ENCODE peak calls at places on chromosomes 11 and 22, in nine cellular contexts. V is AG10803; Z is NCI-H2171; O is T-helper 2 cell; J is H54; Q is CD8-positive, alpha-beta memory T cell; P is ACHN; H is GOT3; W is coronary artery. F is an unnamed sample.

GRCh38 chr11:2726964-2727363 is 27.2 kb upstream of the KCNQ1OT1 start:
- DNase-seq in V (no peak), Z (no peak), O (no peak), J (no peak), Q (no peak), P (no peak), H (no peak), W (no peak), F (no peak)

GRCh38 chr11:65159005-65159404 is 11.0 kb upstream of the SPDYC start:
- DNase-seq in V (no peak), Z (no peak), O (no peak), J (no peak), Q (no peak), P (no peak), H (no peak), W (no peak), F (no peak)

GRCh38 chr11:19226378-19227195 is 14.2 kb downstream of the E2F8 start:
- DNase-seq in V (no peak), Z (no peak), O (no peak), J (no peak), Q (no peak), P (no peak), H (no peak), W (no peak), F (no peak)

GRCh38 chr22:36191106-36191836 is 10.3 kb downstream of the APOL4 start:
- DNase-seq in V (peak), Z (no peak), O (no peak), J (no peak), Q (no peak), P (no peak), H (no peak), W (peak), F (no peak)

GRCh38 chr11:116333193-116333592 is 439.6 kb downstream of the BUD13 start:
- DNase-seq in V (no peak), Z (no peak), O (no peak), J (no peak), Q (no peak), P (no peak), H (no peak), W (no peak), F (no peak)

GRCh38 chr11:27227744-27228143 is 135.3 kb downstream of the CCDC34 start:
- DNase-seq in V (no peak), Z (no peak), O (no peak), J (no peak), Q (no peak), P (no peak), H (no peak), W (no peak), F (no peak)

GRCh38 chr11:33191456-33191855 is 30.2 kb upstream of the CSTF3 start:
- DNase-seq in V (no peak), Z (no peak), O (no peak), J (no peak), Q (no peak), P (no peak), H (no peak), W (no peak), F (no peak)

GRCh38 chr11:113991170-113991569 is 16.3 kb downstream of the HTR3A start:
- DNase-seq in V (no peak), Z (no peak), O (no peak), J (peak), Q (no peak), P (peak), H (no peak), W (no peak), F (no peak)

GRCh38 chr11:128859563-128860441 is 7.3 kb downstream of the KCNJ1 start:
- DNase-seq in V (peak), Z (no peak), O (peak), J (no peak), Q (peak), P (no peak), H (no peak), W (no peak), F (peak)

GRCh38 chr22:40035351-40035750 is 40.6 kb downstream of the FAM83F start:
- DNase-seq in V (no peak), Z (no peak), O (no peak), J (no peak), Q (no peak), P (no peak), H (no peak), W (no peak), F (no peak)

GRCh38 chr11:44456544-44457270 is 108.8 kb upstream of the CD82 start:
- DNase-seq in V (no peak), Z (no peak), O (no peak), J (no peak), Q (no peak), P (peak), H (no peak), W (peak), F (peak)

GRCh38 chr22:28116261-28116673 is 197.2 kb upstream of the PITPNB start:
- DNase-seq in V (peak), Z (no peak), O (no peak), J (no peak), Q (no peak), P (peak), H (peak), W (no peak), F (no peak)

GRCh38 chr22:45328822-45329535 is 19.2 kb downstream of the FAM118A start:
- DNase-seq in V (peak), Z (peak), O (no peak), J (no peak), Q (no peak), P (no peak), H (no peak), W (no peak), F (no peak)

GRCh38 chr11:75574698-75575265 is 12.7 kb downstream of the SERPINH1 start:
- DNase-seq in V (peak), Z (no peak), O (no peak), J (no peak), Q (no peak), P (no peak), H (no peak), W (no peak), F (no peak)

GRCh38 chr11:665707-666281 is 28.7 kb downstream of the DRD4 start:
- DNase-seq in V (peak), Z (no peak), O (no peak), J (no peak), Q (no peak), P (no peak), H (no peak), W (no peak), F (no peak)

GRCh38 chr22:36818010-36818642 is 1.3 kb upstream of the PVALB start:
- DNase-seq in V (no peak), Z (no peak), O (no peak), J (peak), Q (no peak), P (no peak), H (no peak), W (no peak), F (no peak)

GRCh38 chr11:93849751-93850584 is 450 bp downstream of the VSTM5 start:
- DNase-seq in V (peak), Z (no peak), O (no peak), J (no peak), Q (no peak), P (peak), H (no peak), W (no peak), F (no peak)

GRCh38 chr22:49104434-49104833 is 723.2 kb downstream of the BRD1 start:
- DNase-seq in V (no peak), Z (no peak), O (no peak), J (no peak), Q (no peak), P (no peak), H (no peak), W (no peak), F (no peak)

GRCh38 chr11:27701262-27702105 is 1.2 kb upstream of the BDNF start:
- DNase-seq in V (peak), Z (no peak), O (no peak), J (no peak), Q (no peak), P (peak), H (no peak), W (no peak), F (peak)

GRCh38 chr22:19879248-19879575 is 24.5 kb upstream of the GNB1L start:
- DNase-seq in V (no peak), Z (no peak), O (no peak), J (no peak), Q (no peak), P (no peak), H (no peak), W (peak), F (no peak)

GRCh38 chr11:11545285-11546275 is 76.2 kb downstream of the GALNT18 start:
- DNase-seq in V (no peak), Z (no peak), O (no peak), J (no peak), Q (no peak), P (no peak), H (no peak), W (no peak), F (no peak)

GRCh38 chr11:2581151-2581930 is 118.5 kb downstream of the KCNQ1OT1 start:
- DNase-seq in V (no peak), Z (no peak), O (peak), J (no peak), Q (no peak), P (no peak), H (no peak), W (peak), F (no peak)

GRCh38 chr22:48687606-48688005 is 1140.1 kb downstream of the BRD1 start:
- DNase-seq in V (no peak), Z (no peak), O (no peak), J (no peak), Q (no peak), P (no peak), H (no peak), W (no peak), F (no peak)

GRCh38 chr22:49214976-49215375 is 612.7 kb downstream of the BRD1 start:
- DNase-seq in V (no peak), Z (no peak), O (no peak), J (no peak), Q (no peak), P (no peak), H (no peak), W (no peak), F (no peak)

GRCh38 chr22:17199131-17199731 is 20.0 kb downstream of the ADA2 start:
- DNase-seq in V (peak), Z (no peak), O (no peak), J (no peak), Q (no peak), P (no peak), H (no peak), W (no peak), F (no peak)

GRCh38 chr22:47899894-47900293 is 1137.4 kb downstream of the TBC1D22A start:
- DNase-seq in V (no peak), Z (no peak), O (no peak), J (no peak), Q (no peak), P (no peak), H (no peak), W (no peak), F (no peak)

GRCh38 chr11:65383778-65384177 is 1.3 kb upstream of the SLC25A45 start:
- DNase-seq in V (no peak), Z (no peak), O (no peak), J (no peak), Q (no peak), P (no peak), H (no peak), W (no peak), F (no peak)

GRCh38 chr11:112852141-112852853 is 108.9 kb upstream of the NCAM1 start:
- DNase-seq in V (peak), Z (no peak), O (no peak), J (no peak), Q (no peak), P (peak), H (no peak), W (no peak), F (no peak)

F was measured in 8988T.